ENCODE peak calls at places on chromosomes 5 and 9, in seven cellular contexts. D is K562; O is A549; P is NT2/D1; J is aorta; Q is OCI-LY7; B is CD4-positive, alpha-beta memory T cell. Z is an unnamed sample. For H3K4me1, the result is how much of the 10 kb centered on the place peaks cover.

GRCh38 chr5:157518963-157519362 is 56.6 kb downstream of the ADAM19 start:
- DNase-seq in Q (no peak), D (no peak), P (no peak), O (no peak), J (no peak), B (no peak), Z (no peak)

GRCh38 chr9:131651160-131651559 is 88.7 kb downstream of the RAPGEF1 start:
- DNase-seq in O (no peak), P (no peak), Q (no peak), B (no peak), J (no peak), D (no peak), Z (no peak)

GRCh38 chr5:75053286-75054109 is 1.1 kb upstream of the GCNT4 start:
- DNase-seq in Q (no peak), J (peak), D (peak), B (peak), P (no peak), O (peak), Z (peak)

GRCh38 chr9:113150670-113151591 is at the start of gene SLC31A2:
- DNase-seq in B (peak), P (peak), J (peak), Q (peak), D (peak), O (peak), Z (peak)

GRCh38 chr5:34658023-34658422 is 1.9 kb downstream of the RAI14 start:
- DNase-seq in P (no peak), Q (no peak), D (no peak), J (no peak), O (peak), B (no peak), Z (no peak)

GRCh38 chr5:130198927-130199326 is 294.7 kb downstream of the CHSY3 start:
- DNase-seq in Q (peak), O (peak), P (no peak), B (no peak), D (peak), J (no peak), Z (peak)

GRCh38 chr5:107449369-107449768 is 221.4 kb downstream of the EFNA5 start:
- DNase-seq in O (no peak), P (no peak), Q (peak), D (no peak), B (no peak), J (no peak), Z (no peak)

GRCh38 chr9:138049779-138050471 is 172.3 kb downstream of the CACNA1B start:
- DNase-seq in Q (no peak), B (no peak), J (peak), O (no peak), P (no peak), D (no peak), Z (no peak)

GRCh38 chr5:181060924-181061323 is 20.9 kb downstream of the BTNL9 start:
- DNase-seq in O (no peak), P (no peak), B (no peak), Q (no peak), D (no peak), J (no peak), Z (no peak)

DNA sequence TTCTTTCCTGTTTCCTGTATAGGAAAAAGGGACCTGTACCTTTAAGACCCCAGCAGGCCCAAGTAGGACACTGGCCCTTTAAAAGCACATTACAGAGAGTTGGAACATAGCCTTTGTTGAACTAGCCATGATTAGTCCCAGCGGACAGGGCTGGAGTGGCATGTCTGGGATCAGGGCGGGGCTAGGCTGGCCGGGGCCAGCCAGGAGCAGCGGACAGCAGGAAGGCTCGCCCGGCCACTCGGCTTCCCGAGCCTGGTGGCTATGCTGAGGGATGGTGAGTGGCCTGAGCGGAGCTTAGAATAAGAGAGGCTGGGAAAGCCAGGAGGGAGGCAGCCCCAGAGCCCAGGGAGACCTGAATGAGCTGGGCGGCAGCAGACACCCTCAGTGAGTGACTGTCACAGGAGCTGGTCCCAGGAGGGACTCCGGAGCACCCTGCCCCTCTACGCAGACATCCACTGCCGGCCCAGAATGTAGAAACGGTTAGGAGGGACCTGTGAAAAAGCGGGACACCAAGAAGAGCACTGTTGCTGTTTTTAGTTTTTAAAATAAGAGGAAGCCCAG is 92.1 kb downstream of the DAB2IP start:
- DNase-seq in D (no peak), B (no peak), P (no peak), Q (no peak), O (peak), J (peak), Z (no peak)
- H3K4me3 ChIP-seq in D (no peak), B (no peak), P (no peak), Q (no peak), O (peak), J (peak), Z (no peak)

DNA sequence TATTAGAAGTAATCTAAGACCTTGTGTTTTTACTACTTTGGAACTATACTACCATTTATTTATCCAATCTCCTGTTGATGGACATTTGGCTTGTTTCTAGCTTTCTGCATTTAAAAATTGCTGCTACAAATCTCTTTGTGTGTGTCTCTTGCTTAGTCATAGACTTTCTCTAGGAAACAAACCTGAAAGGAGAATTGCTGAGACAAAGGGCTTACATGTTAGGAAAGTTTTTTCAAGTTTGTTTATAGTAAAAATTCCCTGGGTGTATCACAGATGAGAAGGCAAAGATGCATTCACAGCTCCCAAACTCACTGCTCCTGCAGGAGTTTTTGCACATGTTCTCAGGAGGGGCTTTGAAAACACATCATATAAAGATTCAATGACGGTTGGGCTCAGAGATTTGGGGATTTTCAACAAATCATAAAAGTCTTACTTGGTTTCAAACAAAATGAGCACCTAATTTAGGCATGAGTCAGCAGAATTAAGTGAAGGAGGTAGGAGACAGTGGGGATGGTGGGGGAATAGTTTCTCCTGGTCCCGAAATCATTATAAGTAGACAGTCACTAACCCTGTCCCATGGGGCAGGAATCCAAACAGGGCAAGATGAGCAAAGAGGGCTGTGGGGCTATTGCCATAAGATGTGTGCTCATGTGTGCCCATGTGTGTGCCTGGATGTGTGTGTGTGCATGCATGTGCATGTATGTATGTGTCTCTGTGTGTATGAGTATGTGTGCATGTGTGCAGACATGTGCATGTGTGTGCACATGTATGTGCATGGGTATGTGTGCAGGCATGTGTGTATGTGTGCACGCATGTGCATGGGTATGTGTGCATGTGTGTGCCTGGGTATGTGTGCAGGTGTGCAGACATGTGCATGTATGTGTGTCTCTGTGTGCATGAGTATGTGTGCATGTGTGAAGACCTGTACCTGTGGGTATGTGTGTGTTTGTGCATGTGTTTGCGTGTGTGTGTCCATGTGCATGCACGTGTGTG is 43.4 kb upstream of the S1PR3 start:
- DNase-seq in O (no peak), D (no peak), Q (no peak), P (no peak), J (no peak), B (no peak), Z (no peak)
- H3K4me1 ChIP-seq in O (under half), D (under half), Q (under half), P (under half), J (under half), B (under half), Z (under half)

GRCh38 chr9:110655723-110656641 is 12.6 kb upstream of the MUSK start:
- DNase-seq in D (no peak), J (no peak), B (no peak), Q (no peak), P (no peak), O (no peak), Z (no peak)
- H3K4me3 ChIP-seq in D (no peak), J (no peak), B (no peak), Q (no peak), P (no peak), O (no peak), Z (no peak)

GRCh38 chr9:36471359-36471758 is 71.3 kb upstream of the RNF38 start:
- DNase-seq in Q (no peak), D (no peak), P (no peak), B (no peak), J (no peak), O (no peak), Z (no peak)
- H3K4me1 ChIP-seq in Q (under half), D (under half), P (under half), B (under half), J (under half), O (under half), Z (under half)

GRCh38 chr5:135490245-135491037 is 38.3 kb upstream of the TIFAB start:
- DNase-seq in O (no peak), B (no peak), P (no peak), D (no peak), J (no peak), Q (no peak), Z (no peak)

GRCh38 chr5:135491038-135491551 is 38.9 kb upstream of the TIFAB start:
- DNase-seq in D (no peak), Q (no peak), J (no peak), O (no peak), P (no peak), B (no peak), Z (no peak)

GRCh38 chr5:135487839-135488514 is 35.8 kb upstream of the TIFAB start:
- DNase-seq in O (no peak), J (no peak), P (no peak), D (no peak), Q (no peak), B (no peak), Z (no peak)

GRCh38 chr5:135488727-135489465 is 36.7 kb upstream of the TIFAB start:
- DNase-seq in Q (no peak), P (peak), B (no peak), O (peak), J (peak), D (peak), Z (no peak)

DNA sequence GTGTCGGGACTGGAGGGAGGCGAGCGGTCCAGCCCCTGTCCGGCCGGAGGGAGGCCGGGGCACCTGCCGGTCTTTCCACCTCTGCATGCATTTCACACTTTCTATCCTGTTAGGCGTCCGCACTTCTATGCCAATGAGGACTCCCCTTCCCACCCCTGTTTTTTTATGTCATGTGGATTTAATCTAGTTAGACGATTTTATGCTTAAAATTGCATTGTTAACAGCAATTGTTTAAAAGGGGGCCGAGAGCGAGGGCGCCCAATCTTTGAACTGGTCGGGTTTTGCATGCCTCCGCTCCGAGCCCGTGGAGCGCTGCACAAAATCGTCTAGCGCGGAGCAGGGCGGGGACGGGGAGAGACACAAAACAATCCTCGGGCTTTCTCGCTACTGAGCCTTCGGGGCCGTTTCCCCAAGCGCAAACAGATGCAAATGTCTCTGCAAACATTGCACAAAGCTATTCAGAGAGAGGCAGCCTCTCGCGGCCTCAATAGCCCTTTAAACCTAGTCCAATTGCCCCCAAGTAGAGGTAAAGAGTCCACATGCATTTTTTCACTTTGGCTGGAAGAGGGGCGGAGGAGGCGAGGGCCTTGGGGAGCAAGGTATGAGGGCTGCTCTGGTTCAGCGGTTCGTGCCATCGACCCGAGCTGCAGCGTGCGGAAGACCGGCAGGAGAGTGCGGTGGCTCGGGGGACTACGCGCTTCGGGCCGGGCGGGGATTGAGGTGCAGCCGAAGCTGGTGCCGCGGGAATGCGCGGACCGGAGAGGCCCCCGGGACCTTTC is 37.5 kb upstream of the TIFAB start:
- DNase-seq in B (no peak), Q (no peak), D (no peak), P (no peak), J (no peak), O (no peak), Z (no peak)
- H3K4me3 ChIP-seq in B (no peak), Q (no peak), D (no peak), P (peak), J (peak), O (no peak), Z (no peak)

Z was measured in CD4-positive, CD25-positive, alpha-beta regulatory T cell.